ENCODE peak calls at places on chromosomes 6 and 20, in nine cellular contexts. S is NCI-H2029 treated with DMSO at 0.1 percent for 48 hours; T is GM20000; G is activated T-cell treated with anti-CD3 and anti-CD28 coated beads, Interleukin-2, amount 50 U/mL, for 48 hours; O is stimulated activated naive CD8-positive, alpha-beta T cell treated with anti-CD3 and anti-CD28 coated beads, Interleukin-15, Interleukin-2, amounts not matched to agents 100 U/mL and 50 U/mL, for 24 hours; M is GM03348; F is stimulated activated CD4-positive, alpha-beta T cell treated with anti-CD3 and anti-CD28 coated beads, Interleukin-1b, Interleukin-23, amount 100 ng/mL, for 4 hours; L is kidney; E is heart right ventricle. P is an unnamed sample.
A peak's percentile ranks its signal among the peaks of the same experiment; 100 is the strongest.

GRCh38 chr6:30042914-30043313 is 18.2 kb upstream of the POLR1H start:
- DNase-seq in S (no peak), L (no peak), T (peak; percentile 50), M (no peak), F (no peak), O (no peak), E (no peak), G (no peak), P (no peak)

GRCh38 chr20:38888059-38888831 is 38.0 kb upstream of the FAM83D start:
- DNase-seq in M (no peak), T (no peak), G (no peak), L (no peak), S (no peak), O (no peak), F (no peak), E (no peak), P (peak; percentile 87)

GRCh38 chr6:168184701-168185100 is 105.7 kb upstream of the FRMD1 start:
- DNase-seq in M (no peak), F (no peak), S (no peak), E (no peak), G (no peak), O (no peak), T (no peak), L (no peak), P (no peak)

GRCh38 chr6:45854343-45854742 is 161.3 kb downstream of the CLIC5 start:
- DNase-seq in M (no peak), E (no peak), S (no peak), F (no peak), G (no peak), T (no peak), O (no peak), L (no peak), P (no peak)

GRCh38 chr6:104483225-104483834 is 376.4 kb downstream of the HACE1 start:
- DNase-seq in T (no peak), O (no peak), E (no peak), G (no peak), M (no peak), S (no peak), F (no peak), L (no peak), P (no peak)

GRCh38 chr20:64150756-64151633 is 13.3 kb upstream of the MYT1 start:
- DNase-seq in E (no peak), M (no peak), G (no peak), T (no peak), S (no peak), L (peak; percentile 37), F (no peak), O (no peak), P (no peak)

GRCh38 chr20:62743777-62744317 is 35.2 kb downstream of the NTSR1 start:
- DNase-seq in T (no peak), F (no peak), O (no peak), M (no peak), G (no peak), S (no peak), L (peak; percentile 56), E (no peak), P (no peak)

GRCh38 chr6:33673847-33674246 is 37.7 kb downstream of the UQCC2 start:
- DNase-seq in T (no peak), O (no peak), F (no peak), G (no peak), L (no peak), S (no peak), M (no peak), E (no peak), P (no peak)

GRCh38 chr6:119637768-119638167 is 288.2 kb upstream of the MAN1A1 start:
- DNase-seq in G (no peak), L (no peak), O (no peak), S (no peak), E (no peak), F (no peak), M (no peak), T (no peak), P (no peak)

GRCh38 chr6:110895907-110896608 is 21.5 kb downstream of the AMD1 start:
- DNase-seq in G (no peak), L (no peak), S (no peak), O (no peak), F (no peak), T (no peak), M (no peak), E (no peak), P (no peak)

GRCh38 chr6:134352786-134353480 is 35.0 kb upstream of the SGK1 start:
- DNase-seq in G (no peak), E (no peak), O (peak; percentile 29), T (no peak), S (no peak), F (no peak), L (no peak), M (peak; percentile 61), P (no peak)

GRCh38 chr20:2396241-2396814 is 15.6 kb downstream of the TGM6 start:
- DNase-seq in L (no peak), E (no peak), T (no peak), M (no peak), S (no peak), O (no peak), G (no peak), F (no peak), P (no peak)

GRCh38 chr20:8646716-8647115 is 422.2 kb upstream of the PLCB4 start:
- DNase-seq in L (no peak), G (no peak), E (no peak), S (no peak), O (no peak), M (peak; percentile 62), T (no peak), F (no peak), P (no peak)

GRCh38 chr6:122323361-122323760 is 76.1 kb upstream of the HSF2 start:
- DNase-seq in G (no peak), E (no peak), S (no peak), T (no peak), F (no peak), O (no peak), M (no peak), L (no peak), P (no peak)

GRCh38 chr6:134647861-134648260 is 302.0 kb downstream of the ALDH8A1 start:
- DNase-seq in G (no peak), E (no peak), S (no peak), M (peak; percentile 56), O (no peak), L (no peak), T (no peak), F (no peak), P (no peak)

GRCh38 chr6:27251672-27252251 is 4.3 kb downstream of the PRSS16 start:
- DNase-seq in M (peak; percentile 50), L (peak; percentile 93), E (no peak), S (no peak), O (peak; percentile 75), G (peak; percentile 79), F (peak; percentile 47), T (peak; percentile 88), P (peak; percentile 47)